ENCODE peak calls at places on chromosomes 5 and 9, in five cellular contexts. R, O, Z, B and Y are unnamed samples.

GRCh38 chr5:39423331-39423751 is 1.4 kb downstream of the DAB2 start:
- DNase-seq in R (no peak), O (peak; percentile 68), Z (no peak), B (no peak), Y (no peak)

GRCh38 chr5:175464414-175465233 is 13.7 kb upstream of the SFXN1 start:
- DNase-seq in R (peak; percentile 44), O (peak; percentile 72), Z (no peak), B (peak; percentile 71), Y (peak; percentile 35)

GRCh38 chr5:121315786-121316185 is 535.9 kb upstream of the FTMT start:
- DNase-seq in R (no peak), O (no peak), Z (no peak), B (no peak), Y (no peak)

GRCh38 chr9:114602620-114603019 is 8.5 kb upstream of the TMEM268 start:
- DNase-seq in R (no peak), O (no peak), Z (no peak), B (no peak), Y (no peak)

GRCh38 chr5:87541033-87541432 is 128.3 kb upstream of the CCNH start:
- DNase-seq in R (no peak), O (peak; percentile 80), Z (no peak), B (no peak), Y (no peak)

GRCh38 chr9:100911273-100911672 is 117.3 kb upstream of the PLPPR1 start:
- DNase-seq in R (no peak), O (no peak), Z (no peak), B (no peak), Y (no peak)

GRCh38 chr5:103345461-103345860 is 86.9 kb downstream of the MACIR start:
- DNase-seq in R (no peak), O (no peak), Z (no peak), B (no peak), Y (no peak)

GRCh38 chr5:116084231-116084630 is 594 bp upstream of the COMMD10 start:
- DNase-seq in R (no peak), O (no peak), Z (peak; percentile 36), B (no peak), Y (no peak)

GRCh38 chr5:79201206-79201605 is 34.7 kb upstream of the JMY start:
- DNase-seq in R (no peak), O (no peak), Z (no peak), B (no peak), Y (no peak)

GRCh38 chr9:120366646-120367019 is 213.3 kb downstream of the CDK5RAP2 start:
- DNase-seq in R (no peak), O (peak; percentile 69), Z (no peak), B (no peak), Y (no peak)

GRCh38 chr5:175353876-175354275 is 90.1 kb downstream of the DRD1 start:
- DNase-seq in R (no peak), O (no peak), Z (no peak), B (no peak), Y (no peak)

GRCh38 chr5:82365026-82365425 is 86.9 kb upstream of the RPS23 start:
- DNase-seq in R (no peak), O (no peak), Z (no peak), B (no peak), Y (no peak)

GRCh38 chr5:38297830-38298608 is 39.7 kb downstream of the EGFLAM start:
- DNase-seq in R (no peak), O (no peak), Z (no peak), B (no peak), Y (no peak)

GRCh38 chr5:143128412-143129071 is 274.9 kb downstream of the NR3C1 start:
- DNase-seq in R (no peak), O (no peak), Z (no peak), B (no peak), Y (no peak)

GRCh38 chr9:98539954-98540353 is 168.8 kb downstream of the GABBR2 start:
- DNase-seq in R (no peak), O (peak; percentile 65), Z (no peak), B (no peak), Y (no peak)

GRCh38 chr9:95510610-95511231 is 6.0 kb downstream of the PTCH1 start:
- DNase-seq in R (peak; percentile 65), O (peak; percentile 94), Z (peak; percentile 85), B (peak; percentile 75), Y (peak; percentile 67)

GRCh38 chr9:116928884-116929283 is 241.8 kb downstream of the TRIM32 start:
- DNase-seq in R (no peak), O (no peak), Z (no peak), B (no peak), Y (no peak)

GRCh38 chr5:99104538-99105132 is 175.8 kb upstream of the CHD1 start:
- DNase-seq in R (no peak), O (peak; percentile 56), Z (no peak), B (no peak), Y (no peak)

GRCh38 chr5:170632985-170633234 is 129.1 kb downstream of the KCNIP1 start:
- DNase-seq in R (peak; percentile 10), O (no peak), Z (peak; percentile 28), B (peak; percentile 46), Y (peak; percentile 13)

GRCh38 chr5:83964235-83964634 is 243.6 kb upstream of the HAPLN1 start:
- DNase-seq in R (no peak), O (no peak), Z (no peak), B (no peak), Y (no peak)

GRCh38 chr9:90915693-90916092 is 114.1 kb downstream of the SYK start:
- DNase-seq in R (no peak), O (peak; percentile 30), Z (no peak), B (peak; percentile 27), Y (no peak)

GRCh38 chr9:90107021-90107771 is 502.4 kb downstream of the GADD45G start:
- DNase-seq in R (no peak), O (no peak), Z (no peak), B (no peak), Y (no peak)

GRCh38 chr9:134061688-134062371 is 6.0 kb downstream of the BRD3 start:
- DNase-seq in R (no peak), O (no peak), Z (no peak), B (no peak), Y (no peak)

GRCh38 chr9:136014147-136014927 is 53.2 kb upstream of the UBAC1 start:
- DNase-seq in R (no peak), O (no peak), Z (no peak), B (no peak), Y (no peak)

GRCh38 chr5:97363577-97363976 is 180.5 kb upstream of the RIOK2 start:
- DNase-seq in R (no peak), O (no peak), Z (no peak), B (no peak), Y (no peak)

GRCh38 chr5:143011621-143012020 is 241.4 kb downstream of the ARHGAP26 start:
- DNase-seq in R (no peak), O (no peak), Z (no peak), B (no peak), Y (no peak)